ENCODE peak calls at places on chromosomes 11 and 22, in four cellular contexts. O, H, X and Z are unnamed samples.

GRCh38 chr11:78255919-78256318 is 67.2 kb downstream of the USP35 start:
- DNase-seq in O (no peak), H (no peak), X (no peak), Z (no peak)

GRCh38 chr22:31647516-31647915 is 14.5 kb downstream of the PISD start:
- DNase-seq in O (peak; percentile 91), H (no peak), X (no peak), Z (no peak)

GRCh38 chr11:84541711-84542340 is 1085.3 kb downstream of the DLG2 start:
- DNase-seq in O (no peak), H (no peak), X (no peak), Z (no peak)

GRCh38 chr11:837189-837989 is 4.6 kb downstream of the CD151 start:
- DNase-seq in O (no peak), H (no peak), X (no peak), Z (no peak)

GRCh38 chr22:20918663-20919220 is 1.5 kb downstream of the CRKL start:
- DNase-seq in O (no peak), H (no peak), X (no peak), Z (peak; percentile 27)

GRCh38 chr11:78351193-78351592 is 66.4 kb downstream of the GAB2 start:
- DNase-seq in O (no peak), H (no peak), X (no peak), Z (no peak)

GRCh38 chr11:118687906-118688305 is 8.5 kb upstream of the TREH start:
- DNase-seq in O (no peak), H (no peak), X (no peak), Z (no peak)

GRCh38 chr11:64729851-64730382 is 6.9 kb upstream of the NRXN2 start:
- DNase-seq in O (no peak), H (no peak), X (no peak), Z (peak; percentile 67)

GRCh38 chr22:21673534-21674321 is 7.9 kb downstream of the PPIL2 start:
- DNase-seq in O (no peak), H (no peak), X (no peak), Z (no peak)

GRCh38 chr11:63920126-63920869 is 3.3 kb upstream of the RCOR2 start:
- DNase-seq in O (no peak), H (no peak), X (no peak), Z (peak; percentile 95)

GRCh38 chr11:107567739-107568335 is 2.3 kb upstream of the ALKBH8 start:
- DNase-seq in O (no peak), H (no peak), X (no peak), Z (no peak)

GRCh38 chr11:86497310-86497709 is 122.6 kb downstream of the CCDC81 start:
- DNase-seq in O (peak; percentile 67), H (no peak), X (no peak), Z (no peak)

GRCh38 chr11:5123802-5124521 is 14.2 kb downstream of the OR52A5 start:
- DNase-seq in O (peak; percentile 76), H (peak; percentile 56), X (peak; percentile 68), Z (peak; percentile 65)

GRCh38 chr22:38866399-38867123 is 5.5 kb downstream of the CBX6 start:
- DNase-seq in O (no peak), H (no peak), X (no peak), Z (no peak)

GRCh38 chr11:125343086-125343731 is 152.9 kb downstream of the FEZ1 start:
- DNase-seq in O (no peak), H (no peak), X (no peak), Z (no peak)

GRCh38 chr11:40130427-40130826 is 1329.0 kb downstream of the LRRC4C start:
- DNase-seq in O (no peak), H (no peak), X (peak; percentile 1), Z (no peak)

GRCh38 chr11:126925321-126926093 is 75.1 kb downstream of the KIRREL3 start:
- DNase-seq in O (peak; percentile 79), H (no peak), X (no peak), Z (no peak)

GRCh38 chr11:106031210-106031845 is 9.3 kb upstream of the MSANTD4 start:
- DNase-seq in O (peak; percentile 35), H (no peak), X (no peak), Z (no peak)

GRCh38 chr11:125401746-125402145 is 94.3 kb downstream of the FEZ1 start:
- DNase-seq in O (peak; percentile 26), H (no peak), X (peak; percentile 51), Z (peak; percentile 28)

GRCh38 chr11:43392713-43393112 is 34.0 kb downstream of the TTC17 start:
- DNase-seq in O (no peak), H (no peak), X (no peak), Z (no peak)

GRCh38 chr11:23789938-23790371 is 706.9 kb upstream of the LUZP2 start:
- DNase-seq in O (peak; percentile 86), H (no peak), X (no peak), Z (peak; percentile 68)

GRCh38 chr11:122137081-122137793 is 21.2 kb upstream of the BLID start:
- DNase-seq in O (peak; percentile 96), H (peak; percentile 79), X (no peak), Z (no peak)

GRCh38 chr22:19579113-19579811 is 55.1 kb upstream of the CLDN5 start:
- DNase-seq in O (no peak), H (no peak), X (no peak), Z (no peak)

GRCh38 chr11:69919659-69920499 is 100.7 kb upstream of the FGF3 start:
- DNase-seq in O (no peak), H (no peak), X (no peak), Z (no peak)

GRCh38 chr11:94525933-94526332 is 13.7 kb downstream of the C11orf97 start:
- DNase-seq in O (peak; percentile 74), H (no peak), X (peak; percentile 5), Z (peak; percentile 92)

GRCh38 chr11:8207080-8208000 is 38.5 kb upstream of the RIC3 start:
- DNase-seq in O (peak; percentile 22), H (no peak), X (no peak), Z (no peak)

GRCh38 chr22:46737976-46738641 is at the start of gene CERK:
- DNase-seq in O (peak; percentile 62), H (no peak), X (peak; percentile 56), Z (peak; percentile 80)

GRCh38 chr22:35313311-35314121 is 13.8 kb downstream of the TOM1 start:
- DNase-seq in O (peak; percentile 96), H (no peak), X (no peak), Z (no peak)

GRCh38 chr11:1939006-1939626 is 8.0 kb upstream of the MRPL23 start:
- DNase-seq in O (no peak), H (no peak), X (no peak), Z (no peak)

GRCh38 chr11:50174189-50174588 is 141.5 kb downstream of the OR4C45 start:
- DNase-seq in O (peak; percentile 11), H (no peak), X (no peak), Z (no peak)

GRCh38 chr11:21909145-21909544 is 283.7 kb upstream of the ANO5 start:
- DNase-seq in O (no peak), H (no peak), X (no peak), Z (no peak)

GRCh38 chr22:30400159-30400558 is 3.3 kb downstream of the SEC14L2 start:
- DNase-seq in O (no peak), H (no peak), X (no peak), Z (no peak)

GRCh38 chr22:30396871-30397655 is at the start of gene SEC14L2:
- DNase-seq in O (peak; percentile 26), H (peak; percentile 43), X (no peak), Z (peak; percentile 86)

GRCh38 chr22:30398685-30399680 is 2.2 kb downstream of the SEC14L2 start:
- DNase-seq in O (no peak), H (no peak), X (no peak), Z (no peak)

GRCh38 chr22:30399718-30400117 is 2.9 kb downstream of the SEC14L2 start:
- DNase-seq in O (no peak), H (no peak), X (no peak), Z (no peak)

DNA sequence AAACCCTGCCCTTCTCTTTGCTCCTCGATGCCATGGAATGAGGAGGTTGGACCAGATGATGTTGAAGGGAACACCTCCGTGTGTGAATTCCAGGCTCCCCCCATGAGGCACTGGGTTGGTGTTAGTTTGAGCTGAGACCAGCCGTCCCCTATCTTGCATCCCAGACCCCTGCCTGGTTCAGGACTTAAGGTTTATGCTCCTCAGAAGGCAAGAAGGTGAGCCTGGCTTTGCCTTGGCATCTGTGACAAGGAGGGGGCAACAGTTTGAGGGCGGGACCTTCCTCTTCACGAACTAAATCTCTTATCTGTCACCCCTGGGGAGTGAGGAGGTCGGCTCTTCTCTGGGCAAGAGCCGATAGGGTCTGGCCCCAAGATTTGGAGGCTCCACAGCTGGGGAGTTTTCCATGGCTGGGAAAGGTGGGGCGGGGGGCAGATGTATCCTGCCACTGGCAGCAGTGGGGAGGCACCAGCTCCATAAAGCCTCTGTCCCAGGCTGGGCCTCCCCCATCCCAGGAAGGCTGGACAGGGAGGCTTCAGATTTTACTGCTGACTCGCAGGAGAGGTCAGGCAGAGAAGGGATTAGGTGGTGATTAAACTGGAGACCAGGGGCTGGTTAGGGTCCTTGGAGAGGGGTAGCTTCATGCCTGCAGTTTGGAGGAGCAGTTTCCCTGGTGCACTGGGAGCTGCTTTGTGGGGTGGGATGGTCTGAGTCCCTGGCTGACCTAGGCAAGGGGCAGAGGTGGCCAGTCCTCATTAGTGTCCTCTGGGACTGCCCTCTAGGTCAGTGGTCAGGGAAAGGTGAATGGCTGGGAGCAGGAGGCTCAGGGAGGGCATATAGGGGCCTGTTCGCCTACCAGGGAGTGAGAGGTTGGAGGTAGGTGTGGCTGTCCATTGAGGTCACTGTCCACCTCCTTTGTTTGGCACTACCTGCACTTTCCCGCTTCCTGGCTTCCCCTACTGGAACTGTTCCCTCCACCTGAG is 1.1 kb downstream of the SEC14L2 start:
- DNase-seq in O (no peak), H (no peak), X (no peak), Z (no peak)
- H3K9ac ChIP-seq in O (peak overlapping the region; percentile 84), H (peak overlapping the region; percentile 91), X (no peak overlapping the region), Z (peak overlapping the region; percentile 50)

GRCh38 chr11:2964782-2965181 is 27.3 kb downstream of the NAP1L4 start:
- DNase-seq in O (no peak), H (no peak), X (no peak), Z (no peak)
- H3K36me3 ChIP-seq in O (peaks cover 59% of the 10 kb centered on the region), H (peaks cover 63% of the 10 kb centered on the region), X (peaks cover 53% of the 10 kb centered on the region), Z (peaks cover 17% of the 10 kb centered on the region)

GRCh38 chr22:23891726-23892125 is 2.5 kb upstream of the MIF start:
- DNase-seq in O (no peak), H (no peak), X (no peak), Z (no peak)

GRCh38 chr22:23892626-23893445 is 1.3 kb upstream of the MIF start:
- DNase-seq in O (no peak), H (no peak), X (no peak), Z (no peak)

GRCh38 chr22:23893957-23894709 is at the start of gene MIF:
- DNase-seq in O (peak; percentile 91), H (peak; percentile 80), X (peak; percentile 96), Z (peak; percentile 97)

GRCh38 chr22:23893446-23893956 is 682 bp upstream of the MIF start:
- DNase-seq in O (no peak), H (no peak), X (no peak), Z (no peak)

GRCh38 chr22:23892130-23892529 is 2.1 kb upstream of the MIF start:
- DNase-seq in O (no peak), H (no peak), X (no peak), Z (no peak)
- H3K9ac ChIP-seq in O (no peak overlapping the region), H (no peak overlapping the region), X (no peak overlapping the region), Z (no peak overlapping the region)

DNA sequence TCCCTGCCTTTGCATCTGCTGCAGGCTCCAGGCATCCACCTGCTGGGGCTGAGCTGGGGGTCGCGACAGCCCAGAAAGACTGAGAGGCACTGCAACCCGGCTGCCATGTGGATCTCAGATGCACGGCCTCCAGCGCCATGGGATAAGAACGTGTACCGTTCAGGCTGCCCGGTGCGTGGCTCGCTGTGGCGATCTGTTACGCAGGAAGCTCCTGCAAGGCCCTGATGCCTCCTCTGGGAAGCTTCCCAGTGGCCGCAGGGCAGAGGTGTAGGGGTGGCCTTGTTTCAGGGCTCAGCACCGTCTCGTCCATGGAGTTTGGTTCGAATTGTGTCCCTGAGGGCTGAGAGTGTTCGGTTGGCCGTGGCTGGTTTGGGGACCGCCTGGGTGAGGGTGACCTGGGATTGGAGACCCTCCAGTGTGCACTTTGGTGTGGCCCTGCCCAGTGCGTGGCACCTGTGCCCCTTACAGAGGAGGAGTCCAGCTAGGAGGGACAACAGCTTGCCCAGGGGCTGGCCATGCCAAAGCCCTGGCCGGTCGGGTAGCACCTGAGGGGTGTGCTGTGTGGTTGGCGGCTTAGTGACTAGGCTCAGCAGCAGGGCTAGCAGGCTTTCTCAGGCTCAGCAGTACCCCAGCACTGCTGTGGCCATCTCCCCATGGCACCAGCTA is 1184.5 kb downstream of the BRD1 start:
- DNase-seq in O (no peak), H (no peak), X (no peak), Z (no peak)
- H3K36me3 ChIP-seq in O (no peaks in the 10 kb centered on the region), H (no peaks in the 10 kb centered on the region), X (peaks cover 4% of the 10 kb centered on the region), Z (no peaks in the 10 kb centered on the region)